ENCODE peak calls at places on chromosomes 6 and 20, in nine cellular contexts. T is breast epithelium, S is GM23248, M is HepG2, P is fibroblast of the aortic adventitia, C is ovary, Z is cardiac fibroblast, Q is AG04449, K is uterus. O is an unnamed sample.
A peak's percentile ranks its signal among the peaks of the same experiment; 100 is the strongest.

GRCh38 chr6:154341876-154342275 is 14.7 kb downstream of the IPCEF1 start:
- DNase-seq in T (no peak), S (no peak), M (no peak), P (no peak), C (no peak), Z (no peak), Q (no peak), K (no peak), O (no peak)

GRCh38 chr6:152472325-152472724 is 164.8 kb downstream of the SYNE1 start:
- DNase-seq in T (no peak), S (peak; percentile 65), M (no peak), P (no peak), C (no peak), Z (no peak), Q (no peak), K (no peak), O (no peak)

GRCh38 chr20:45782890-45783289 is 8.8 kb downstream of the WFDC3 start:
- DNase-seq in T (no peak), S (peak; percentile 22), M (no peak), P (no peak), C (no peak), Z (no peak), Q (no peak), K (no peak), O (no peak)

GRCh38 chr6:27502508-27503435 is 29.9 kb upstream of the ZNF184 start:
- DNase-seq in T (no peak), S (peak; percentile 68), M (peak; percentile 74), P (peak; percentile 65), C (peak; percentile 80), Z (peak; percentile 64), Q (peak; percentile 36), K (peak; percentile 74), O (peak; percentile 78)

GRCh38 chr6:4480788-4481725 is 295.1 kb upstream of the CDYL start:
- DNase-seq in T (no peak), S (no peak), M (no peak), P (peak; percentile 35), C (no peak), Z (peak; percentile 22), Q (no peak), K (no peak), O (no peak)

GRCh38 chr6:107103082-107103481 is 12.2 kb downstream of the BEND3 start:
- DNase-seq in T (no peak), S (no peak), M (no peak), P (no peak), C (no peak), Z (no peak), Q (no peak), K (no peak), O (no peak)

GRCh38 chr6:161548713-161549112 is 274.9 kb upstream of the AGPAT4 start:
- DNase-seq in T (no peak), S (no peak), M (no peak), P (no peak), C (no peak), Z (no peak), Q (no peak), K (no peak), O (no peak)

GRCh38 chr6:150865406-150866146 is at the start of gene MTHFD1L:
- DNase-seq in T (peak; percentile 64), S (peak; percentile 96), M (peak; percentile 73), P (peak; percentile 94), C (peak; percentile 85), Z (peak; percentile 96), Q (peak; percentile 60), K (peak; percentile 75), O (peak; percentile 41)

GRCh38 chr6:7107578-7108195 is at the start of gene RREB1:
- DNase-seq in T (peak; percentile 54), S (peak; percentile 87), M (peak; percentile 67), P (peak; percentile 57), C (peak; percentile 79), Z (peak; percentile 74), Q (no peak), K (peak; percentile 67), O (peak; percentile 75)
- H3K4me3 ChIP-seq in T (peak within 1 kb of the TSS; percentile 84), S (peak within 1 kb of the TSS; percentile 92), M (peak within 1 kb of the TSS; percentile 91), P (peak within 1 kb of the TSS; percentile 98), C (peak within 1 kb of the TSS; percentile 78), Z (peak within 1 kb of the TSS; percentile 93), Q (peak within 1 kb of the TSS; percentile 86), K (peak within 1 kb of the TSS; percentile 83), O (peak within 1 kb of the TSS; percentile 94)

DNA sequence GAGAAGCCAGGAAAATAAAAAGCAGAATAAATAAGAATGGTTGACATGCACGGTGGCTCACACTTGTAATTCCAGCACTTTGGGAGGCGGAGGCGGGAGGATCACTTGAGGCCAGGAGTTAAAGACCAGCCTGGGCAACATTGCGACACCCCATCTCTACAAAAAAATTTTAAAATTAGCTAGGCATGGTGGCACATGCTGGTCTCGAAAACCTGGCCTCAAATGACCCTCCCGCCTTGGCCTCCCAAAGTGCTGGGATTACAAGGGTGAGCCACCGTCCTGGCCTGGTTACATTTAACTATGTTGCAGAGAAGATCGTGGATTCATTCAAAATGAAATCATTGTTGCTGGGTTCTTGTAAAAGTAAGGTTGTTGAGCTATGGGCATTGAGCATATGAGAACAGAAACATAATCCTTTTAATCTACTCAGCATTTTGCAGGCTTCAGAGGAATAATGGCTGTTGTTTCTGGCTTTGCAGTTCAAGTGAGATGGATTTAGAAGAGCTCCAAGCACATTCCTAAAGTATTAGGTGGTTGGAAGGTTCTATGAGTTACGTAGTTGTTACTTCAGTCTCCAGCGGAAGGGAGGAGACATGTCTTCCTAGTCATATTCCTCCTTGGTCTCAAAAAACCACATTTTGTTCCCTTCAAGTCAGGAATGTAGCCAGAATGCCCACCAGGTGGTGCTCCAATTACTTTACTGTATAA is 45.6 kb upstream of the RAB23 start:
- DNase-seq in T (no peak), S (peak; percentile 98), M (peak; percentile 65), P (peak; percentile 99), C (peak; percentile 49), Z (peak; percentile 96), Q (peak; percentile 99), K (no peak), O (peak; percentile 34)
- H3K4me3 ChIP-seq in T (no peak overlapping the region), S (peak overlapping the region; percentile 7), M (no peak overlapping the region), P (no peak overlapping the region), C (no peak overlapping the region), Z (no peak overlapping the region), Q (no peak overlapping the region), K (no peak overlapping the region), O (no peak overlapping the region)

DNA sequence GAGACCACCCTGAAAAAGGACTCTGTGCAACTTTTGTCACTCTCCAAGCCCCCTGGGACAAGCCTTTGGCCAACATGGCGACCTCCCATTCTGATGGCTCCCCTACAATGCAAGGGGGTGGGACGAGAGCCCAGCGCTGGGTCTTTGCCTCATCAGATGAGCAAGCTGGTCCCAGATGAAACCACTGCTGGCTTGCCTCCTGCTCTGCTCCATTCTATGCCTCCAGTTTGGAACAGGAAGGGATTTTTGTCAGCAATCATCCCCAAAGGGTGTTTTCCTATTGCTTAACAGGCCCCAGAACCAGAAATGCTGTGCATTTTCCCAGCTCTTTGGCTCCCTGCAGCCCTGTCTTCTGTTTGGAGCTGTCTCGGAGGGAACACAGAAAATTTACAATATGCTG is 412.7 kb downstream of the MAFB start:
- DNase-seq in T (no peak), S (peak; percentile 30), M (no peak), P (peak; percentile 36), C (no peak), Z (peak; percentile 42), Q (no peak), K (peak; percentile 31), O (no peak)
- H3K4me3 ChIP-seq in T (no peak overlapping the region), S (no peak overlapping the region), M (no peak overlapping the region), P (no peak overlapping the region), C (no peak overlapping the region), Z (no peak overlapping the region), Q (no peak overlapping the region), K (no peak overlapping the region), O (no peak overlapping the region)

GRCh38 chr6:2969549-2969948 is 1.8 kb downstream of the SERPINB6 start:
- DNase-seq in T (no peak), S (no peak), M (no peak), P (no peak), C (no peak), Z (no peak), Q (no peak), K (no peak), O (no peak)

GRCh38 chr6:2971420-2972218 is at the start of gene SERPINB6:
- DNase-seq in T (peak; percentile 73), S (peak; percentile 81), M (peak; percentile 38), P (peak; percentile 90), C (peak; percentile 91), Z (peak; percentile 87), Q (no peak), K (peak; percentile 86), O (peak; percentile 83)

GRCh38 chr6:2968600-2969135 is 2.7 kb downstream of the SERPINB6 start:
- DNase-seq in T (no peak), S (no peak), M (no peak), P (no peak), C (no peak), Z (no peak), Q (no peak), K (no peak), O (no peak)

GRCh38 chr6:2970753-2971419 is 481 bp downstream of the SERPINB6 start:
- DNase-seq in T (peak; percentile 70), S (peak; percentile 78), M (no peak), P (peak; percentile 43), C (peak; percentile 84), Z (peak; percentile 54), Q (no peak), K (peak; percentile 76), O (peak; percentile 52)

DNA sequence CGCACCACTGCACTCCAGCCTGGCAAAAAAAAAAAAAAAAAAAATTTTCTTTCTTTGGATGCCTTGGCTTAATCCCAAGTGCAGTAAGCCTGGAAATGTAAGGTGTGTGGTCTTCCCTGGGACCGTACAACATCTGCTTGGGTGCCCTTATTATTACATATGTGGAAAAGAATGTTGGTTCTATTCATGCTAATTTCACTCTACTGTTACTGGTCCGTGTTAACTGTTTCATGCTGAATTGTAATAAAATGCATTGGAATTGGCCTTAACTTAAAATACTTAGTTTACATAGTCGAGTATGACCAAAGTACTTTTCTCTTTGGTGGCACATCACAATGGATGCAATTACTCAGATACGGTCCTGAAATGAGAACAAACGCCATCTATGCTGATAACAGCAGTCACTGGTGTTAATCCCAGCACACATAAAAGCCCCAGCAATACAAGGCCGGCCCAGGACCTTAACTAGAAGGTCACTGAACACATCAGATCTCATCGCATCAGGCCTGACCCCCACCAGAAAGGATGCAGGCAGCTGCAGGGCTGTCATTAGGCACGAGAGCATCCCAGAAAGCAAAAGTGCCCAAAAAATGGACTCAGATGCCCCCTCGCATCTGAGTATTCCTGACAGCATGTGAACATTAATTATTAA is 1.2 kb downstream of the SERPINB6 start:
- DNase-seq in T (no peak), S (peak; percentile 57), M (no peak), P (peak; percentile 39), C (no peak), Z (peak; percentile 25), Q (no peak), K (no peak), O (no peak)
- H3K4me3 ChIP-seq in T (peak overlapping the region; percentile 90), S (peak overlapping the region; percentile 74), M (peak overlapping the region; percentile 4), P (peak overlapping the region; percentile 70), C (peak overlapping the region; percentile 78), Z (peak overlapping the region; percentile 60), Q (peak overlapping the region; percentile 65), K (peak overlapping the region; percentile 90), O (peak overlapping the region; percentile 74)

O was measured in tibial nerve.